ENCODE peak calls at places on chromosomes 11 and 22, in eight cellular contexts. One of them, this sample, is unnamed.

GRCh38 chr22:44172370-44173108 is 8.2 kb upstream of the PARVG start:
- DNase-seq in heart left ventricle: peak; percentile 46
- DNase-seq in psoas muscle: peak; percentile 64
- DNase-seq in K562: peak; percentile 11
- DNase-seq in neuronal stem cell: no peak
- DNase-seq in heart right ventricle: peak; percentile 42
- DNase-seq in CD8-positive, alpha-beta memory T cell: no peak
- DNase-seq in GM23338: peak; percentile 42
- DNase-seq in this sample: peak; percentile 76

GRCh38 chr11:45105233-45105992 is 41.0 kb upstream of the PRDM11 start:
- DNase-seq in heart left ventricle: peak; percentile 78
- DNase-seq in psoas muscle: peak; percentile 82
- DNase-seq in K562: peak; percentile 64
- DNase-seq in neuronal stem cell: peak; percentile 79
- DNase-seq in heart right ventricle: peak; percentile 83
- DNase-seq in CD8-positive, alpha-beta memory T cell: peak; percentile 48
- DNase-seq in GM23338: peak; percentile 93
- DNase-seq in this sample: peak; percentile 72

GRCh38 chr22:20267441-20268288 is 453 bp downstream of the RTN4R start:
- DNase-seq in heart left ventricle: no peak
- DNase-seq in psoas muscle: no peak
- DNase-seq in K562: peak; percentile 78
- DNase-seq in neuronal stem cell: no peak
- DNase-seq in heart right ventricle: no peak
- DNase-seq in CD8-positive, alpha-beta memory T cell: no peak
- DNase-seq in GM23338: peak; percentile 54
- DNase-seq in this sample: peak; percentile 45

GRCh38 chr11:128297111-128297651 is 290.2 kb downstream of the ETS1 start:
- DNase-seq in heart left ventricle: no peak
- DNase-seq in psoas muscle: no peak
- DNase-seq in K562: no peak
- DNase-seq in neuronal stem cell: no peak
- DNase-seq in heart right ventricle: no peak
- DNase-seq in CD8-positive, alpha-beta memory T cell: peak; percentile 45
- DNase-seq in GM23338: no peak
- DNase-seq in this sample: no peak

GRCh38 chr22:32796865-32797573 is 4.5 kb upstream of the TIMP3 start:
- DNase-seq in heart left ventricle: peak; percentile 77
- DNase-seq in psoas muscle: peak; percentile 70
- DNase-seq in K562: peak; percentile 54
- DNase-seq in neuronal stem cell: peak; percentile 48
- DNase-seq in heart right ventricle: peak; percentile 74
- DNase-seq in CD8-positive, alpha-beta memory T cell: peak; percentile 45
- DNase-seq in GM23338: peak; percentile 79
- DNase-seq in this sample: peak; percentile 57

GRCh38 chr11:64384039-64384737 is 25.2 kb downstream of the RPS6KA4 start:
- DNase-seq in heart left ventricle: no peak
- DNase-seq in psoas muscle: no peak
- DNase-seq in K562: no peak
- DNase-seq in neuronal stem cell: no peak
- DNase-seq in heart right ventricle: no peak
- DNase-seq in CD8-positive, alpha-beta memory T cell: no peak
- DNase-seq in GM23338: no peak
- DNase-seq in this sample: no peak

GRCh38 chr22:26568207-26568706 is 21.7 kb downstream of the TPST2 start:
- DNase-seq in heart left ventricle: no peak
- DNase-seq in psoas muscle: no peak
- DNase-seq in K562: no peak
- DNase-seq in neuronal stem cell: peak; percentile 49
- DNase-seq in heart right ventricle: no peak
- DNase-seq in CD8-positive, alpha-beta memory T cell: no peak
- DNase-seq in GM23338: peak; percentile 92
- DNase-seq in this sample: no peak

GRCh38 chr11:2175659-2176058 is 4.0 kb upstream of the TH start:
- DNase-seq in heart left ventricle: no peak
- DNase-seq in psoas muscle: no peak
- DNase-seq in K562: no peak
- DNase-seq in neuronal stem cell: no peak
- DNase-seq in heart right ventricle: no peak
- DNase-seq in CD8-positive, alpha-beta memory T cell: no peak
- DNase-seq in GM23338: no peak
- DNase-seq in this sample: no peak

GRCh38 chr11:44780940-44781631 is 54.3 kb downstream of the TSPAN18 start:
- DNase-seq in heart left ventricle: peak; percentile 54
- DNase-seq in psoas muscle: peak; percentile 33
- DNase-seq in K562: peak; percentile 95
- DNase-seq in neuronal stem cell: no peak
- DNase-seq in heart right ventricle: peak; percentile 67
- DNase-seq in CD8-positive, alpha-beta memory T cell: no peak
- DNase-seq in GM23338: no peak
- DNase-seq in this sample: no peak

GRCh38 chr11:18721576-18722292 is 4.3 kb downstream of the IGSF22 start:
- DNase-seq in heart left ventricle: no peak
- DNase-seq in psoas muscle: no peak
- DNase-seq in K562: peak; percentile 61
- DNase-seq in neuronal stem cell: peak; percentile 66
- DNase-seq in heart right ventricle: peak; percentile 26
- DNase-seq in CD8-positive, alpha-beta memory T cell: peak; percentile 51
- DNase-seq in GM23338: peak; percentile 86
- DNase-seq in this sample: peak; percentile 39

GRCh38 chr11:57432714-57433163 is 5.8 kb upstream of the SLC43A3 start:
- DNase-seq in heart left ventricle: no peak
- DNase-seq in psoas muscle: no peak
- DNase-seq in K562: peak; percentile 93
- DNase-seq in neuronal stem cell: no peak
- DNase-seq in heart right ventricle: no peak
- DNase-seq in CD8-positive, alpha-beta memory T cell: no peak
- DNase-seq in GM23338: no peak
- DNase-seq in this sample: peak; percentile 56

DNA sequence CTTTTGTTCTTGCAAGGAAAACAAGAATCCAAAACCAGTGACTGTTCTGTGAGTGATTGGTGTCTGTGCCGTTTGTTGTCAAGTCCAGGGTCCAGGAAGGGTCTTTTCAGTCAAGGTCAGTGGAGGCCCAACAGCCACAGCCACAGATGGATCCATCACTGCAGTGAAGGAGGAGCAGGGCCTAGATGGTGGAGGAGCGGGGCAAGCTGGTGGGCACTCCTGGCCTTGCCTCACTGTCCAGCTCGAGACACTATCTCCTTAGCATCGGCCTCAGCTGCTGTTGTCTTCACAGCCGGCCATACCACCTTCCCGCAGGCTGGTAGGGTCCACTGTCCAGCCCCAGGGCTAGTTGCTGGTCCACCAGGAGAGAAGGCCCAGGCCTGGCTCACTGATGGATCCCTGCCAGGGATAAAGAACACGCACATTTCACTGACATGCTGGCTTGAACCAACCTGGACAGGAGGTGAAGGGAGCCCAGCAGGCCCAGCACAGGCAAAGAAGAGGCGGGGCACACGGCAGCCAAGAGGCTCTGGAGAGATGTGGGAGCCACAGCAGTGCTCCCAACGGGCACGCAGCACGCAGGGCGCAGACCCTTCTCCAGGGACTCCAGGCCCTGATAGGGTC is 15.2 kb downstream of the POLR3H start:
- DNase-seq in heart left ventricle: no peak
- DNase-seq in psoas muscle: no peak
- DNase-seq in K562: no peak
- DNase-seq in neuronal stem cell: no peak
- DNase-seq in heart right ventricle: no peak
- DNase-seq in CD8-positive, alpha-beta memory T cell: no peak
- DNase-seq in GM23338: no peak
- DNase-seq in this sample: no peak
- H3K36me3 ChIP-seq in heart left ventricle: peaks cover 77% of the 10 kb centered on the region
- H3K36me3 ChIP-seq in psoas muscle: peaks cover 89% of the 10 kb centered on the region
- H3K36me3 ChIP-seq in K562: peaks cover 95% of the 10 kb centered on the region
- H3K36me3 ChIP-seq in neuronal stem cell: peaks cover 94% of the 10 kb centered on the region
- H3K36me3 ChIP-seq in heart right ventricle: peaks cover 88% of the 10 kb centered on the region
- H3K36me3 ChIP-seq in CD8-positive, alpha-beta memory T cell: peaks cover 20% of the 10 kb centered on the region
- H3K36me3 ChIP-seq in GM23338: peaks cover 19% of the 10 kb centered on the region
- H3K36me3 ChIP-seq in this sample: peaks cover 73% of the 10 kb centered on the region

DNA sequence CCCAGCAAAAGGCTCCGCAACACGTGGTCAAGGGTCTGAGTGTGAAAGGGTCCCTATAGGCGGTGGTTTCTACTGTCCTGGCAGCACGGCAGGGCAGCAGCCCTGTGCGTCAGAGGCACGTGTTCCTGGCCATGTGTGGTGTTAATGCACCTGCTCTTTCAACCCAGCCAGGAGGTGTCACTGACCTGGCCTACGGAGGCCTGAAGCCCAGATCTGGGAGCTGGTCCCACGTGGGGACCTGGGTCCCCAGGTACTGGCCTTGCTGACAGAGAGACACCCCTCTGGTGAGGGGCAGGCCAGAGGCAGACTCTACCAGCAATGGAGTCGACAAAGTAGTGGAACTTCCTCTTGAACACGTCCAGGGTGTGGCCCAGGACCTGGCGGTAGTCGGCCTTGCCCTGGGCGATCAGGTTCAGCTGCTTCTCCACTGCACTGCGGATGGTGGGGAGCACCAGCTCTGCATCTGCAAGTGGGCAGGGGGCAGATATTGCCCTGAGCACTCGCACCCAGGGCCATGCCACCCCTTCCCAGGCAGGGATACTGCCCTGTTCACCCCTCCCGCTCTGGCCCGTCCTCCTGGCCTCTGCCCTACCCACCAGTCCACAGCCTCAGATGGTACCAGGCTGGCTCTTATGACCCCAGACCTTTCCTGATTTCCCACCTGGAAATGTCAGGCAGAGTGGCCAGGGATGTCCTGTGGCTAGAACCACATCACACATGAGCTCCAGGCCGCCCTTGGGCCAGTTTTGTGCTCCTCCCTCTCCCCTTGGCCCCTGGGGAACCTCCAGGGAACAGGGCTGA is 6.8 kb upstream of the PPM1F start:
- DNase-seq in heart left ventricle: no peak
- DNase-seq in psoas muscle: no peak
- DNase-seq in K562: no peak
- DNase-seq in neuronal stem cell: no peak
- DNase-seq in heart right ventricle: no peak
- DNase-seq in CD8-positive, alpha-beta memory T cell: no peak
- DNase-seq in GM23338: no peak
- DNase-seq in this sample: no peak
- H3K36me3 ChIP-seq in heart left ventricle: peaks cover 61% of the 10 kb centered on the region
- H3K36me3 ChIP-seq in psoas muscle: peaks cover 65% of the 10 kb centered on the region
- H3K36me3 ChIP-seq in K562: peaks cover 63% of the 10 kb centered on the region
- H3K36me3 ChIP-seq in neuronal stem cell: peaks cover 64% of the 10 kb centered on the region
- H3K36me3 ChIP-seq in heart right ventricle: peaks cover 67% of the 10 kb centered on the region
- H3K36me3 ChIP-seq in CD8-positive, alpha-beta memory T cell: peaks cover 22% of the 10 kb centered on the region
- H3K36me3 ChIP-seq in GM23338: no peaks in the 10 kb centered on the region
- H3K36me3 ChIP-seq in this sample: peaks cover 10% of the 10 kb centered on the region

GRCh38 chr11:19994712-19995111 is 165.6 kb downstream of the DBX1 start:
- DNase-seq in heart left ventricle: no peak
- DNase-seq in psoas muscle: no peak
- DNase-seq in K562: no peak
- DNase-seq in neuronal stem cell: no peak
- DNase-seq in heart right ventricle: no peak
- DNase-seq in CD8-positive, alpha-beta memory T cell: no peak
- DNase-seq in GM23338: no peak
- DNase-seq in this sample: no peak
- H3K36me3 ChIP-seq in heart left ventricle: no peaks in the 10 kb centered on the region
- H3K36me3 ChIP-seq in psoas muscle: no peaks in the 10 kb centered on the region
- H3K36me3 ChIP-seq in K562: no peaks in the 10 kb centered on the region
- H3K36me3 ChIP-seq in neuronal stem cell: peaks cover 10% of the 10 kb centered on the region
- H3K36me3 ChIP-seq in heart right ventricle: peaks cover 8% of the 10 kb centered on the region
- H3K36me3 ChIP-seq in CD8-positive, alpha-beta memory T cell: no peaks in the 10 kb centered on the region
- H3K36me3 ChIP-seq in GM23338: no peaks in the 10 kb centered on the region
- H3K36me3 ChIP-seq in this sample: peaks cover 1% of the 10 kb centered on the region

GRCh38 chr11:117292616-117293015 is 1.5 kb downstream of the BACE1-AS start:
- DNase-seq in heart left ventricle: no peak
- DNase-seq in psoas muscle: no peak
- DNase-seq in K562: no peak
- DNase-seq in neuronal stem cell: no peak
- DNase-seq in heart right ventricle: no peak
- DNase-seq in CD8-positive, alpha-beta memory T cell: no peak
- DNase-seq in GM23338: no peak
- DNase-seq in this sample: no peak
- H3K36me3 ChIP-seq in heart left ventricle: peaks cover 80% of the 10 kb centered on the region
- H3K36me3 ChIP-seq in psoas muscle: peaks cover 72% of the 10 kb centered on the region
- H3K36me3 ChIP-seq in K562: peaks cover 7% of the 10 kb centered on the region
- H3K36me3 ChIP-seq in neuronal stem cell: peaks cover 72% of the 10 kb centered on the region
- H3K36me3 ChIP-seq in heart right ventricle: peaks cover 89% of the 10 kb centered on the region
- H3K36me3 ChIP-seq in CD8-positive, alpha-beta memory T cell: no peaks in the 10 kb centered on the region
- H3K36me3 ChIP-seq in GM23338: no peaks in the 10 kb centered on the region
- H3K36me3 ChIP-seq in this sample: peaks cover 30% of the 10 kb centered on the region

DNA sequence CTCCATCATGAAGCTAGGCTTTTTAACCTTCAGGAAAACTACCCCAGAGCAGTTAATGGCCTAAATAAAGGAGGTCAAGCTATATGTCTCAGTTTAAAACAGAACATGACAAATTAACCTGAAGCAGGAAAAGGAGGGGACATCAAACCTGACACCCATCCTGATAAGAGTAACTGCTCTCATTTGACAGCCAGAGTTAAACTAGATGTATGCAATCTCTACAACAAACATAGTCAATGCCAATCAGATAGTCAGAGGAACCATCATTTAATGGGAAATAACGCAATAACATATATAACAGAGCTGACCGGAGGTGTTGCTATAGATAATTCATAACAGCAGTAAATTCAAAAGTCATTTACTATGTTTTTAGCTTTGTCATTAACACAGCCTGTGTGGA is 3.1 kb downstream of the ZNF202 start:
- DNase-seq in heart left ventricle: no peak
- DNase-seq in psoas muscle: no peak
- DNase-seq in K562: no peak
- DNase-seq in neuronal stem cell: no peak
- DNase-seq in heart right ventricle: no peak
- DNase-seq in CD8-positive, alpha-beta memory T cell: no peak
- DNase-seq in GM23338: no peak
- DNase-seq in this sample: no peak
- H3K36me3 ChIP-seq in heart left ventricle: peaks cover 48% of the 10 kb centered on the region
- H3K36me3 ChIP-seq in psoas muscle: peaks cover 65% of the 10 kb centered on the region
- H3K36me3 ChIP-seq in K562: peaks cover 69% of the 10 kb centered on the region
- H3K36me3 ChIP-seq in neuronal stem cell: peaks cover 66% of the 10 kb centered on the region
- H3K36me3 ChIP-seq in heart right ventricle: peaks cover 55% of the 10 kb centered on the region
- H3K36me3 ChIP-seq in CD8-positive, alpha-beta memory T cell: peaks cover 4% of the 10 kb centered on the region
- H3K36me3 ChIP-seq in GM23338: peaks cover 43% of the 10 kb centered on the region
- H3K36me3 ChIP-seq in this sample: peaks cover 7% of the 10 kb centered on the region

GRCh38 chr22:37566329-37566837 is 6.1 kb downstream of the CDC42EP1 start:
- DNase-seq in heart left ventricle: no peak
- DNase-seq in psoas muscle: no peak
- DNase-seq in K562: no peak
- DNase-seq in neuronal stem cell: no peak
- DNase-seq in heart right ventricle: no peak
- DNase-seq in CD8-positive, alpha-beta memory T cell: peak; percentile 52
- DNase-seq in GM23338: no peak
- DNase-seq in this sample: no peak
- H3K36me3 ChIP-seq in heart left ventricle: peaks cover 38% of the 10 kb centered on the region
- H3K36me3 ChIP-seq in psoas muscle: peaks cover 13% of the 10 kb centered on the region
- H3K36me3 ChIP-seq in K562: peaks cover 58% of the 10 kb centered on the region
- H3K36me3 ChIP-seq in neuronal stem cell: peaks cover 58% of the 10 kb centered on the region
- H3K36me3 ChIP-seq in heart right ventricle: peaks cover 59% of the 10 kb centered on the region
- H3K36me3 ChIP-seq in CD8-positive, alpha-beta memory T cell: no peaks in the 10 kb centered on the region
- H3K36me3 ChIP-seq in GM23338: no peaks in the 10 kb centered on the region
- H3K36me3 ChIP-seq in this sample: no peaks in the 10 kb centered on the region

This sample was measured in lung.